ENCODE peak calls at places on chromosome 12, in seven cellular contexts. Y is colonic mucosa, Q is AG04450, W is breast epithelium, F is fibroblast of lung, A is lung, P is brain microvascular endothelial cell. L is an unnamed sample.

GRCh38 chr12:1922985-1923384 is 4.5 kb upstream of the CACNA2D4 start:
- DNase-seq in W (no peak), F (no peak), Q (no peak), Y (peak), P (no peak), A (no peak), L (peak)

GRCh38 chr12:128994869-128995268 is 141.6 kb downstream of the GLT1D1 start:
- DNase-seq in W (no peak), A (no peak), F (no peak), P (no peak), Q (no peak), Y (no peak), L (no peak)

GRCh38 chr12:15193927-15194326 is 27.3 kb downstream of the RERG start:
- DNase-seq in A (no peak), F (peak), Y (no peak), Q (no peak), W (no peak), P (no peak), L (no peak)

GRCh38 chr12:43063642-43064041 is 474.1 kb upstream of the PRICKLE1 start:
- DNase-seq in Y (no peak), F (peak), Q (peak), P (peak), W (no peak), A (no peak), L (no peak)

GRCh38 chr12:46386360-46386867 is 13.8 kb upstream of the SLC38A2 start:
- DNase-seq in P (peak), F (peak), W (no peak), Y (no peak), Q (peak), A (no peak), L (no peak)

GRCh38 chr12:96368233-96368632 is 32.0 kb downstream of the CDK17 start:
- DNase-seq in Q (no peak), P (no peak), A (no peak), Y (no peak), W (no peak), F (peak), L (no peak)

GRCh38 chr12:61525331-61525730 is 734.9 kb upstream of the USP15 start:
- DNase-seq in A (no peak), F (no peak), Y (no peak), W (no peak), Q (no peak), P (no peak), L (no peak)

GRCh38 chr12:121165316-121165715 is 32.6 kb downstream of the P2RX7 start:
- DNase-seq in Q (no peak), Y (no peak), A (no peak), W (no peak), F (peak), P (peak), L (no peak)

GRCh38 chr12:109888179-109889020 is 8.1 kb upstream of the GLTP start:
- DNase-seq in Q (peak), A (no peak), F (peak), W (no peak), P (peak), Y (no peak), L (no peak)

GRCh38 chr12:12442548-12443071 is 85.7 kb downstream of the BORCS5 start:
- DNase-seq in W (no peak), Y (no peak), Q (no peak), P (peak), F (peak), A (no peak), L (no peak)

GRCh38 chr12:67667276-67668073 is 18.9 kb downstream of the DYRK2 start:
- DNase-seq in F (no peak), Y (peak), P (no peak), W (peak), A (peak), Q (no peak), L (no peak)

GRCh38 chr12:23484238-23484637 is 465.2 kb downstream of the SOX5 start:
- DNase-seq in F (no peak), A (no peak), Y (no peak), Q (no peak), W (no peak), P (no peak), L (no peak)

GRCh38 chr12:122006186-122006926 is 15.3 kb upstream of the BCL7A start:
- DNase-seq in A (no peak), Q (no peak), Y (no peak), P (no peak), F (no peak), W (no peak), L (no peak)

GRCh38 chr12:1740161-1740948 is 49.5 kb downstream of the ADIPOR2 start:
- DNase-seq in Y (no peak), A (no peak), F (no peak), Q (no peak), P (no peak), W (no peak), L (no peak)

GRCh38 chr12:42259699-42260098 is 21.7 kb upstream of the YAF2 start:
- DNase-seq in W (no peak), P (no peak), A (no peak), F (no peak), Y (no peak), Q (no peak), L (no peak)

GRCh38 chr12:113334786-113335539 is at the start of gene SLC8B1:
- DNase-seq in Y (peak), Q (peak), F (peak), A (peak), W (peak), P (peak), L (peak)

GRCh38 chr12:119988440-119988787 is 622 bp upstream of the BICDL1 start:
- DNase-seq in F (peak), Y (no peak), A (no peak), Q (peak), P (peak), W (no peak), L (no peak)

GRCh38 chr12:17304503-17305347 is 698.8 kb upstream of the LMO3 start:
- DNase-seq in A (no peak), F (peak), Q (no peak), P (no peak), W (no peak), Y (no peak), L (no peak)

GRCh38 chr12:5910790-5911548 is 34.1 kb downstream of the ANO2 start:
- DNase-seq in Y (no peak), P (no peak), Q (no peak), F (no peak), W (no peak), A (no peak), L (peak)

GRCh38 chr12:79844693-79845092 is 90.2 kb downstream of the PPP1R12A start:
- DNase-seq in A (no peak), W (no peak), Q (peak), Y (no peak), P (peak), F (peak), L (peak)

GRCh38 chr12:32535260-32535999 is 136.1 kb downstream of the FGD4 start:
- DNase-seq in P (peak), F (peak), A (peak), Q (no peak), W (peak), Y (peak), L (peak)

GRCh38 chr12:111529424-111530368 is 69.4 kb downstream of the ATXN2 start:
- DNase-seq in W (no peak), A (no peak), F (peak), Y (peak), Q (peak), P (peak), L (peak)

GRCh38 chr12:63151898-63152700 is 1.1 kb upstream of the AVPR1A start:
- DNase-seq in Y (peak), F (peak), Q (peak), W (no peak), P (peak), A (no peak), L (peak)

GRCh38 chr12:33670284-33670683 is 230.7 kb upstream of the SYT10 start:
- DNase-seq in Y (no peak), W (no peak), F (no peak), A (no peak), P (no peak), Q (no peak), L (peak)
- H3K27ac ChIP-seq in Y (no peak), W (no peak), F (no peak), A (no peak), P (no peak), Q (no peak), L (no peak)

GRCh38 chr12:95100264-95101190 is 27.1 kb upstream of the NR2C1 start:
- DNase-seq in F (no peak), Y (no peak), Q (no peak), P (no peak), A (no peak), W (no peak), L (peak)

GRCh38 chr12:95096852-95097251 is 23.4 kb upstream of the NR2C1 start:
- DNase-seq in P (no peak), A (no peak), Y (peak), W (no peak), Q (no peak), F (peak), L (no peak)

GRCh38 chr12:95099270-95099790 is 25.9 kb upstream of the NR2C1 start:
- DNase-seq in Q (no peak), F (no peak), Y (no peak), P (no peak), W (no peak), A (no peak), L (no peak)

DNA sequence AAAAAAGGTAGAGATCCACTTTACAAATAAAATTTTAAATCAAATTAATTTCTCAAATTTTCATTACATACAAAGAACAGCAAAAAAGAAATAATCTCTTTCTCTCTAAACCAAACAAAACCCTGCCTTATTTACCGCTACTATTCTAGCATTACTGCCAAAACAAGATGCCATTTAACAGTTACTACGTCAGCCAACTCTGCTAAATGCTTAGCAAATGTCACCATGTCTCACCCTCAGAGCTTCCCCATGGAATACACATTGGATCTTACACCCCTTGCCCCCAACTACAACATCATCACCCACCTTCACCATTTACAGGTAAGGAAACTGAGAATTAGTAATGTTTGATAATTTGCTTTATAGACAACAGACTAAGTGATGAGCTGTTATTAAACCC is 23.0 kb upstream of the NR2C1 start:
- DNase-seq in F (no peak), P (no peak), Q (no peak), Y (no peak), W (no peak), A (no peak), L (no peak)
- H3K27ac ChIP-seq in F (no peak), P (no peak), Q (no peak), Y (no peak), W (no peak), A (peak), L (no peak)

GRCh38 chr12:104121001-104121400 is 17.0 kb downstream of the NFYB start:
- DNase-seq in A (no peak), W (no peak), Y (no peak), F (peak), P (peak), Q (peak), L (no peak)
- H3K27ac ChIP-seq in A (no peak), W (no peak), Y (no peak), F (no peak), P (peak), Q (no peak), L (no peak)

GRCh38 chr12:108700833-108701450 is 30.4 kb downstream of the CORO1C start:
- DNase-seq in Y (no peak), W (peak), A (no peak), F (no peak), Q (no peak), P (no peak), L (no peak)

GRCh38 chr12:108702534-108702933 is 28.8 kb downstream of the CORO1C start:
- DNase-seq in P (no peak), A (no peak), W (no peak), F (no peak), Q (no peak), Y (no peak), L (no peak)

GRCh38 chr12:108701779-108702435 is 29.4 kb downstream of the CORO1C start:
- DNase-seq in F (peak), Y (no peak), W (no peak), A (no peak), Q (no peak), P (peak), L (no peak)

GRCh38 chr12:108697905-108698304 is 33.4 kb downstream of the CORO1C start:
- DNase-seq in A (no peak), F (no peak), W (no peak), Q (no peak), Y (no peak), P (no peak), L (peak)

GRCh38 chr12:108699955-108700563 is 31.3 kb downstream of the CORO1C start:
- DNase-seq in F (no peak), W (no peak), P (no peak), Y (no peak), A (no peak), Q (no peak), L (no peak)
- H3K27ac ChIP-seq in F (peak), W (peak), P (peak), Y (no peak), A (peak), Q (peak), L (no peak)

DNA sequence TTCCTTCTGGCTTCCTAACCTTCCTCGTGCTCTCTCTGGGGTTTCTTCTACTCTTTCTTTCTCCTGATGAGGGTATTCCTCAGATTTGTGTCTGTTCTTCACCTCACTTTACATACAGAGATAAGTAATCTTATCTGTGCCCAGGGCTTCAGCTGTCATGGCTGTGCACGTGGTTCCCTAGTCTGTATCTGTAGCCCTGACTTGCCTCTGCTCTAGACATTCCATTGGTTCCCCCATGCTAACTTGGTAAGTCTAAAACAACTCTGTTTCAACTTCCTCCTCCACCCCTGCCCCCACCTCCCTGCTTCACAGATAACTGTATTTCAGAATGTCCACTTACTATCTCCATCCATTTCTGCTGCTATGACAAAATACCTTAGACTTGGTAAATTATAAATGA is 10.8 kb downstream of the DIP2B start:
- DNase-seq in Y (no peak), F (no peak), A (no peak), Q (no peak), P (peak), W (no peak), L (no peak)
- H3K27ac ChIP-seq in Y (no peak), F (no peak), A (no peak), Q (no peak), P (no peak), W (no peak), L (no peak)

GRCh38 chr12:53563452-53563851 is 56.2 kb upstream of the NPFF start:
- DNase-seq in W (no peak), F (no peak), Q (no peak), Y (no peak), A (no peak), P (no peak), L (no peak)
- H3K27ac ChIP-seq in W (peak), F (no peak), Q (no peak), Y (no peak), A (no peak), P (no peak), L (no peak)

GRCh38 chr12:92244036-92244435 is 98.4 kb upstream of the BTG1 start:
- DNase-seq in Q (no peak), P (no peak), F (no peak), A (no peak), Y (peak), W (peak), L (no peak)
- H3K27ac ChIP-seq in Q (no peak), P (no peak), F (no peak), A (peak), Y (no peak), W (peak), L (no peak)

GRCh38 chr12:26113194-26113654 is 11.6 kb downstream of the BHLHE41 start:
- DNase-seq in P (no peak), Y (peak), Q (no peak), W (no peak), A (no peak), F (no peak), L (no peak)
- H3K27ac ChIP-seq in P (no peak), Y (peak), Q (no peak), W (peak), A (peak), F (no peak), L (no peak)